ENCODE peak calls at places on chromosomes 5 and 9, in nine cellular contexts. One of them, this sample, is unnamed.

GRCh38 chr9:137984520-137985257 is 107.1 kb downstream of the CACNA1B start:
- DNase-seq in mesothelial cell of epicardium: no peak
- DNase-seq in uterus: no peak
- DNase-seq in fibroblast of lung: no peak
- DNase-seq in kidney: no peak
- DNase-seq in astrocyte of the spinal cord: no peak
- DNase-seq in adrenal gland: no peak
- DNase-seq in foreskin fibroblast: no peak
- DNase-seq in epithelial cell of esophagus: no peak
- DNase-seq in this sample: no peak

GRCh38 chr5:74272019-74272775 is 368.3 kb downstream of the ENC1 start:
- DNase-seq in mesothelial cell of epicardium: no peak
- DNase-seq in uterus: no peak
- DNase-seq in fibroblast of lung: no peak
- DNase-seq in kidney: no peak
- DNase-seq in astrocyte of the spinal cord: peak
- DNase-seq in adrenal gland: no peak
- DNase-seq in foreskin fibroblast: peak
- DNase-seq in epithelial cell of esophagus: peak
- DNase-seq in this sample: no peak

GRCh38 chr5:12110629-12111028 is 206.4 kb upstream of the CTNND2 start:
- DNase-seq in mesothelial cell of epicardium: no peak
- DNase-seq in uterus: no peak
- DNase-seq in fibroblast of lung: no peak
- DNase-seq in kidney: no peak
- DNase-seq in astrocyte of the spinal cord: no peak
- DNase-seq in adrenal gland: no peak
- DNase-seq in foreskin fibroblast: no peak
- DNase-seq in epithelial cell of esophagus: no peak
- DNase-seq in this sample: no peak

GRCh38 chr9:138025417-138025816 is 147.8 kb downstream of the CACNA1B start:
- DNase-seq in mesothelial cell of epicardium: no peak
- DNase-seq in uterus: no peak
- DNase-seq in fibroblast of lung: no peak
- DNase-seq in kidney: peak
- DNase-seq in astrocyte of the spinal cord: no peak
- DNase-seq in adrenal gland: no peak
- DNase-seq in foreskin fibroblast: no peak
- DNase-seq in epithelial cell of esophagus: no peak
- DNase-seq in this sample: no peak

GRCh38 chr5:84436866-84437265 is 52.2 kb upstream of the EDIL3 start:
- DNase-seq in mesothelial cell of epicardium: no peak
- DNase-seq in uterus: no peak
- DNase-seq in fibroblast of lung: peak
- DNase-seq in kidney: no peak
- DNase-seq in astrocyte of the spinal cord: peak
- DNase-seq in adrenal gland: no peak
- DNase-seq in foreskin fibroblast: peak
- DNase-seq in epithelial cell of esophagus: peak
- DNase-seq in this sample: no peak

GRCh38 chr5:77394064-77394716 is 97.9 kb downstream of the WDR41 start:
- DNase-seq in mesothelial cell of epicardium: no peak
- DNase-seq in uterus: no peak
- DNase-seq in fibroblast of lung: no peak
- DNase-seq in kidney: no peak
- DNase-seq in astrocyte of the spinal cord: no peak
- DNase-seq in adrenal gland: no peak
- DNase-seq in foreskin fibroblast: no peak
- DNase-seq in epithelial cell of esophagus: no peak
- DNase-seq in this sample: no peak

GRCh38 chr5:160635678-160636077 is 214.0 kb downstream of the PTTG1 start:
- DNase-seq in mesothelial cell of epicardium: no peak
- DNase-seq in uterus: no peak
- DNase-seq in fibroblast of lung: no peak
- DNase-seq in kidney: no peak
- DNase-seq in astrocyte of the spinal cord: no peak
- DNase-seq in adrenal gland: no peak
- DNase-seq in foreskin fibroblast: no peak
- DNase-seq in epithelial cell of esophagus: no peak
- DNase-seq in this sample: no peak

GRCh38 chr9:85610074-85610855 is 131.5 kb downstream of the AGTPBP1 start:
- DNase-seq in mesothelial cell of epicardium: no peak
- DNase-seq in uterus: no peak
- DNase-seq in fibroblast of lung: peak
- DNase-seq in kidney: no peak
- DNase-seq in astrocyte of the spinal cord: peak
- DNase-seq in adrenal gland: no peak
- DNase-seq in foreskin fibroblast: peak
- DNase-seq in epithelial cell of esophagus: peak
- DNase-seq in this sample: no peak

GRCh38 chr9:127183814-127184582 is 61.6 kb upstream of the ANGPTL2 start:
- DNase-seq in mesothelial cell of epicardium: no peak
- DNase-seq in uterus: peak
- DNase-seq in fibroblast of lung: peak
- DNase-seq in kidney: peak
- DNase-seq in astrocyte of the spinal cord: no peak
- DNase-seq in adrenal gland: no peak
- DNase-seq in foreskin fibroblast: peak
- DNase-seq in epithelial cell of esophagus: no peak
- DNase-seq in this sample: no peak

GRCh38 chr5:121478636-121479035 is 373.0 kb upstream of the FTMT start:
- DNase-seq in mesothelial cell of epicardium: no peak
- DNase-seq in uterus: no peak
- DNase-seq in fibroblast of lung: no peak
- DNase-seq in kidney: no peak
- DNase-seq in astrocyte of the spinal cord: no peak
- DNase-seq in adrenal gland: no peak
- DNase-seq in foreskin fibroblast: no peak
- DNase-seq in epithelial cell of esophagus: no peak
- DNase-seq in this sample: no peak

GRCh38 chr5:74655716-74656115 is 15.2 kb upstream of the ENC1 start:
- DNase-seq in mesothelial cell of epicardium: no peak
- DNase-seq in uterus: no peak
- DNase-seq in fibroblast of lung: no peak
- DNase-seq in kidney: no peak
- DNase-seq in astrocyte of the spinal cord: no peak
- DNase-seq in adrenal gland: no peak
- DNase-seq in foreskin fibroblast: no peak
- DNase-seq in epithelial cell of esophagus: no peak
- DNase-seq in this sample: no peak

GRCh38 chr5:145941677-145942130 is 5.3 kb downstream of the SH3RF2 start:
- DNase-seq in mesothelial cell of epicardium: no peak
- DNase-seq in uterus: no peak
- DNase-seq in fibroblast of lung: no peak
- DNase-seq in kidney: no peak
- DNase-seq in astrocyte of the spinal cord: peak
- DNase-seq in adrenal gland: no peak
- DNase-seq in foreskin fibroblast: peak
- DNase-seq in epithelial cell of esophagus: peak
- DNase-seq in this sample: no peak

GRCh38 chr9:107487521-107488399 is 1.8 kb downstream of the KLF4 start:
- DNase-seq in mesothelial cell of epicardium: peak
- DNase-seq in uterus: peak
- DNase-seq in fibroblast of lung: peak
- DNase-seq in kidney: peak
- DNase-seq in astrocyte of the spinal cord: peak
- DNase-seq in adrenal gland: peak
- DNase-seq in foreskin fibroblast: peak
- DNase-seq in epithelial cell of esophagus: peak
- DNase-seq in this sample: peak

GRCh38 chr5:36938129-36938528 is 61.6 kb downstream of the NIPBL start:
- DNase-seq in mesothelial cell of epicardium: no peak
- DNase-seq in uterus: no peak
- DNase-seq in fibroblast of lung: no peak
- DNase-seq in kidney: no peak
- DNase-seq in astrocyte of the spinal cord: no peak
- DNase-seq in adrenal gland: no peak
- DNase-seq in foreskin fibroblast: no peak
- DNase-seq in epithelial cell of esophagus: no peak
- DNase-seq in this sample: no peak

GRCh38 chr9:74846771-74847170 is 41.0 kb downstream of the TRPM6 start:
- DNase-seq in mesothelial cell of epicardium: no peak
- DNase-seq in uterus: no peak
- DNase-seq in fibroblast of lung: no peak
- DNase-seq in kidney: no peak
- DNase-seq in astrocyte of the spinal cord: peak
- DNase-seq in adrenal gland: no peak
- DNase-seq in foreskin fibroblast: peak
- DNase-seq in epithelial cell of esophagus: peak
- DNase-seq in this sample: no peak

DNA sequence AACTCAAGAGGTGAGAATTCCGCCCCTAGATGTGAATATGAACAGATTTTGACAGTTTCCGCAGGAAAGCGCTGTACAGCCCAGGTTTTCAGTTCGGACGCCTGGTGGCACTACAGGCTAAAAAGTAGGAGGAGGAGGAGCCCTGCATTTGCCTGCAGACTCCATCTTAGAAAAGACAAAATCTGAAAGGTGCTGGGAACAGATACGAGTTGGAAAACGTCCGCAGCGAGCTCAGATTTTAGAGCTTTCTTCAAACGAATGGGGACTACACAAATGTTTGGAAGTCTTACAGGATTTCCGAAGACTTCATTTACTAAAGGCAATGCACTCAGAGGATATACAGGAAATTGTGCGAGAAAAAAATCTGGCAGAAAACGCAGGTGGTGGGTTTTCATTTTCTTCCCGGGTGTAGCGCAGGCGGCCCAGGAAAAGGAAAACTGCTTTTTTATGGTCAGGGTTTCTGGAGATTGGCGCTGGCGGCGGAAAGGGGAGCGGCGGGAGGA is 9.9 kb upstream of the PCDHB2 start:
- DNase-seq in mesothelial cell of epicardium: no peak
- DNase-seq in uterus: peak
- DNase-seq in fibroblast of lung: peak
- DNase-seq in kidney: no peak
- DNase-seq in astrocyte of the spinal cord: peak
- DNase-seq in adrenal gland: peak
- DNase-seq in foreskin fibroblast: peak
- DNase-seq in epithelial cell of esophagus: peak
- DNase-seq in this sample: no peak
- TF ChIP-seq CTCF in mesothelial cell of epicardium: peak
- TF ChIP-seq CTCF in uterus: peak
- TF ChIP-seq CTCF in fibroblast of lung: peak
- TF ChIP-seq CTCF in kidney: peak
- TF ChIP-seq CTCF in astrocyte of the spinal cord: no peak
- TF ChIP-seq CTCF in adrenal gland: peak
- TF ChIP-seq CTCF in foreskin fibroblast: peak
- TF ChIP-seq CTCF in epithelial cell of esophagus: peak
- TF ChIP-seq CTCF in this sample: no peak

DNA sequence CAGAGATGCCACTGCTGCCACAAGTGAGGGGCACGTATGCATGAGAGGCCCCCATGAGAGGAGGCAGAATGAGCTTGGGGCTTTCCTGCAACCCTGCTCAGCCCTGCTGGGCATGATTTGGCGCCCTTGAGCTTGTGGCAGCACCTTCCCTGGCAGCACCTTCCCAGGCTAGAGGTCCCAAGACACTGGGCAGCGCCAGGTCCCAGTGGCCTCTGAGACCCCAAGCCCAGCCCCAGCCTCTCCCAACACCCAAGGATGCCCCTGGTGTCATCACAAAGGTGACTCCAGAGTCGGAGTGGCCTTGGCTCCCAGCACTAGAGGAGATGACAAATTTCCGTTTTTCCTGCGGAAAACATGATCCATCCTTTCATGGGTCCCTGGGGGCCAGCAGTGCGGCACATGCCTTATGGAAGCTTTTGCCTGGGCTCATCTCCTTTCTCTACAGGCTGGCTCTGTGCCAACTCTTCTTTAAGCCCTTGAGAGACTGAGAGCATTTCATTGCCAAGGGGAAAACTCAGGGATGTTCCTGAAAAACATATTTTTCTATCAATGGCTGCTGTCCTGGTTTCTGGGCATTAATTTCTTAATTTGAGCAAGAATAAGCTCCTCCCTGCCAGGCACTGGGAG is 77.1 kb upstream of the ADAMTS2 start:
- DNase-seq in mesothelial cell of epicardium: no peak
- DNase-seq in uterus: no peak
- DNase-seq in fibroblast of lung: no peak
- DNase-seq in kidney: no peak
- DNase-seq in astrocyte of the spinal cord: no peak
- DNase-seq in adrenal gland: no peak
- DNase-seq in foreskin fibroblast: no peak
- DNase-seq in epithelial cell of esophagus: no peak
- DNase-seq in this sample: peak
- TF ChIP-seq CTCF in mesothelial cell of epicardium: no peak
- TF ChIP-seq CTCF in uterus: no peak
- TF ChIP-seq CTCF in fibroblast of lung: no peak
- TF ChIP-seq CTCF in kidney: no peak
- TF ChIP-seq CTCF in astrocyte of the spinal cord: no peak
- TF ChIP-seq CTCF in adrenal gland: no peak
- TF ChIP-seq CTCF in foreskin fibroblast: no peak
- TF ChIP-seq CTCF in epithelial cell of esophagus: no peak
- TF ChIP-seq CTCF in this sample: no peak

GRCh38 chr5:2259494-2260107 is 376.9 kb upstream of the IRX4 start:
- DNase-seq in mesothelial cell of epicardium: no peak
- DNase-seq in uterus: no peak
- DNase-seq in fibroblast of lung: no peak
- DNase-seq in kidney: no peak
- DNase-seq in astrocyte of the spinal cord: no peak
- DNase-seq in adrenal gland: no peak
- DNase-seq in foreskin fibroblast: no peak
- DNase-seq in epithelial cell of esophagus: no peak
- DNase-seq in this sample: no peak
- TF ChIP-seq CTCF in mesothelial cell of epicardium: no peak
- TF ChIP-seq CTCF in uterus: no peak
- TF ChIP-seq CTCF in fibroblast of lung: no peak
- TF ChIP-seq CTCF in kidney: no peak
- TF ChIP-seq CTCF in astrocyte of the spinal cord: no peak
- TF ChIP-seq CTCF in adrenal gland: no peak
- TF ChIP-seq CTCF in foreskin fibroblast: no peak
- TF ChIP-seq CTCF in epithelial cell of esophagus: no peak
- TF ChIP-seq CTCF in this sample: no peak

DNA sequence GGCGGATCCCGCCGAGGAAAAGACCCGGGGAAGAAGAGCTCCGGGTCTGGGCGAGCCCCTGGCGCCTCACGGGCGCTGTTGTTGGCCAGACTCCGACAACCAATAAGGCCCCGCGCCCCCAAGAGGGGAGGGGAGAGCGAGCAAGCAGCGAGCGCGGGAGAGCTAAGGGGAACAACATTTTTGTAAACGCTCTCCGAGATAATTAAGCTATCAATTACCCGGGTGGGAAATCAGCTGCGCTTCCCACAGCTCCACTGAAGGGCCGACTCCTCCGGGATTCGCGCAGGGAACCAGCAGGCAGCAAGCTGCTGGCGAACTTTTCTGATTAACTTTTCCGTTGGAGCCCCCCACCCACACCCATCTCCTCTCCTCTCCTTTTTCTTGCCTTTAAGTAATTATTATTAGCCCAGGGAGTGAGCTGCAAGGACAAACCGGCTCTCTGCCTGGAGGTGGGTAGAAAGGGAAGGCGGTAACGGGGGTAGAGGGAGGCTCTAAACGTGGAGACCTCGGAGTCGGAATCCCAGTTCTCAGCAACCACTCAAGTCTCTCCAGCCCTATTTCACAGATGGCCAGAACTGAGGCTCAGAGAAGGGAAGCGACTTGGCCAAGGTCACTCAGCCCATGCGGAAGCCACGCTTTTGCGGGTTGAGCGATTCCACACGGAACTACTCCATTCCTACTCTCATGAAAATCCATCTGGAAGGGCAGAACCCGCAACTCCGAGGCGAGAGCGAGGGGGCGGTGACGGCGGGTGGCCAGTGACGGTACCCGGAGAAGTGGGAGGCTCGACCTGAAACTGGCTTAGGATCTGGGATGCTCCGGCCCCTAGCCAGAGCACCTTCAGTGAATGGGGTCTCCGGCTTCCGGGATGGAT is 1.3 kb downstream of the ASTN2 start:
- DNase-seq in mesothelial cell of epicardium: no peak
- DNase-seq in uterus: no peak
- DNase-seq in fibroblast of lung: no peak
- DNase-seq in kidney: peak
- DNase-seq in astrocyte of the spinal cord: no peak
- DNase-seq in adrenal gland: no peak
- DNase-seq in foreskin fibroblast: peak
- DNase-seq in epithelial cell of esophagus: no peak
- DNase-seq in this sample: no peak
- TF ChIP-seq CTCF in mesothelial cell of epicardium: no peak
- TF ChIP-seq CTCF in uterus: no peak
- TF ChIP-seq CTCF in fibroblast of lung: no peak
- TF ChIP-seq CTCF in kidney: no peak
- TF ChIP-seq CTCF in astrocyte of the spinal cord: no peak
- TF ChIP-seq CTCF in adrenal gland: no peak
- TF ChIP-seq CTCF in foreskin fibroblast: no peak
- TF ChIP-seq CTCF in epithelial cell of esophagus: no peak
- TF ChIP-seq CTCF in this sample: no peak